ENCODE peak calls at places on chromosomes 16 and 17, in four cellular contexts. One of them, this sample, is unnamed.

GRCh38 chr17:10699861-10700260 is 2.5 kb downstream of the ADPRM start:
- DNase-seq in adrenal gland: no peak
- DNase-seq in brain microvascular endothelial cell: peak
- DNase-seq in mammary epithelial cell: no peak
- DNase-seq in this sample: no peak

GRCh38 chr16:67773569-67774456 is 32.5 kb downstream of the RANBP10 start:
- DNase-seq in adrenal gland: peak
- DNase-seq in brain microvascular endothelial cell: no peak
- DNase-seq in mammary epithelial cell: no peak
- DNase-seq in this sample: no peak

GRCh38 chr16:18804540-18804939 is 3.2 kb upstream of the ARL6IP1 start:
- DNase-seq in adrenal gland: no peak
- DNase-seq in brain microvascular endothelial cell: no peak
- DNase-seq in mammary epithelial cell: no peak
- DNase-seq in this sample: no peak

GRCh38 chr16:84199861-84200260 is 8.9 kb downstream of the ADAD2 start:
- DNase-seq in adrenal gland: peak
- DNase-seq in brain microvascular endothelial cell: no peak
- DNase-seq in mammary epithelial cell: no peak
- DNase-seq in this sample: no peak

GRCh38 chr17:44266402-44267164 is 1.4 kb downstream of the SLC4A1 start:
- DNase-seq in adrenal gland: peak
- DNase-seq in brain microvascular endothelial cell: no peak
- DNase-seq in mammary epithelial cell: no peak
- DNase-seq in this sample: no peak

GRCh38 chr17:16997514-16998429 is 25.9 kb upstream of the TNFRSF13B start:
- DNase-seq in adrenal gland: no peak
- DNase-seq in brain microvascular endothelial cell: peak
- DNase-seq in mammary epithelial cell: peak
- DNase-seq in this sample: no peak

GRCh38 chr17:21010705-21011596 is 31.9 kb downstream of the USP22 start:
- DNase-seq in adrenal gland: no peak
- DNase-seq in brain microvascular endothelial cell: no peak
- DNase-seq in mammary epithelial cell: no peak
- DNase-seq in this sample: no peak

GRCh38 chr16:51048544-51048943 is 102.5 kb downstream of the SALL1 start:
- DNase-seq in adrenal gland: no peak
- DNase-seq in brain microvascular endothelial cell: no peak
- DNase-seq in mammary epithelial cell: peak
- DNase-seq in this sample: no peak

GRCh38 chr17:59694344-59694743 is 12.9 kb downstream of the PTRH2 start:
- DNase-seq in adrenal gland: no peak
- DNase-seq in brain microvascular endothelial cell: no peak
- DNase-seq in mammary epithelial cell: no peak
- DNase-seq in this sample: no peak

GRCh38 chr17:71063127-71063526 is 893.8 kb downstream of the KCNJ2 start:
- DNase-seq in adrenal gland: no peak
- DNase-seq in brain microvascular endothelial cell: no peak
- DNase-seq in mammary epithelial cell: no peak
- DNase-seq in this sample: no peak

GRCh38 chr17:83193336-83194188 is 114.2 kb downstream of the METRNL start:
- DNase-seq in adrenal gland: no peak
- DNase-seq in brain microvascular endothelial cell: no peak
- DNase-seq in mammary epithelial cell: peak
- DNase-seq in this sample: no peak

GRCh38 chr17:56597495-56597990 is 4.0 kb downstream of the NOG start:
- DNase-seq in adrenal gland: no peak
- DNase-seq in brain microvascular endothelial cell: no peak
- DNase-seq in mammary epithelial cell: no peak
- DNase-seq in this sample: no peak

GRCh38 chr17:55664287-55664686 is 58.4 kb downstream of the TMEM100 start:
- DNase-seq in adrenal gland: no peak
- DNase-seq in brain microvascular endothelial cell: no peak
- DNase-seq in mammary epithelial cell: no peak
- DNase-seq in this sample: no peak

GRCh38 chr16:87465306-87465705 is 27.5 kb downstream of the ZCCHC14 start:
- DNase-seq in adrenal gland: peak
- DNase-seq in brain microvascular endothelial cell: peak
- DNase-seq in mammary epithelial cell: peak
- DNase-seq in this sample: no peak

GRCh38 chr17:50863221-50863843 is 2.8 kb downstream of the TOB1 start:
- DNase-seq in adrenal gland: peak
- DNase-seq in brain microvascular endothelial cell: no peak
- DNase-seq in mammary epithelial cell: peak
- DNase-seq in this sample: no peak

GRCh38 chr17:29180051-29180787 is at the start of gene MYO18A:
- DNase-seq in adrenal gland: peak
- DNase-seq in brain microvascular endothelial cell: peak
- DNase-seq in mammary epithelial cell: peak
- DNase-seq in this sample: peak

GRCh38 chr16:87326151-87326571 is 9.0 kb upstream of the C16orf95 start:
- DNase-seq in adrenal gland: no peak
- DNase-seq in brain microvascular endothelial cell: no peak
- DNase-seq in mammary epithelial cell: no peak
- DNase-seq in this sample: no peak

GRCh38 chr17:8019665-8020064 is 17.2 kb downstream of the GUCY2D start:
- DNase-seq in adrenal gland: no peak
- DNase-seq in brain microvascular endothelial cell: no peak
- DNase-seq in mammary epithelial cell: peak
- DNase-seq in this sample: peak

GRCh38 chr16:15739940-15740339 is 89.9 kb downstream of the NDE1 start:
- DNase-seq in adrenal gland: no peak
- DNase-seq in brain microvascular endothelial cell: no peak
- DNase-seq in mammary epithelial cell: no peak
- DNase-seq in this sample: no peak

GRCh38 chr16:15741207-15741871 is 91.3 kb downstream of the NDE1 start:
- DNase-seq in adrenal gland: no peak
- DNase-seq in brain microvascular endothelial cell: no peak
- DNase-seq in mammary epithelial cell: no peak
- DNase-seq in this sample: no peak

GRCh38 chr16:15742716-15743115 is 92.7 kb downstream of the NDE1 start:
- DNase-seq in adrenal gland: no peak
- DNase-seq in brain microvascular endothelial cell: no peak
- DNase-seq in mammary epithelial cell: no peak
- DNase-seq in this sample: no peak

GRCh38 chr16:15746332-15746731 is 96.3 kb downstream of the NDE1 start:
- DNase-seq in adrenal gland: no peak
- DNase-seq in brain microvascular endothelial cell: no peak
- DNase-seq in mammary epithelial cell: no peak
- DNase-seq in this sample: no peak

GRCh38 chr16:15743657-15744056 is 93.6 kb downstream of the NDE1 start:
- DNase-seq in adrenal gland: no peak
- DNase-seq in brain microvascular endothelial cell: no peak
- DNase-seq in mammary epithelial cell: no peak
- DNase-seq in this sample: no peak
- H3K27ac ChIP-seq in adrenal gland: no peak
- H3K27ac ChIP-seq in brain microvascular endothelial cell: no peak
- H3K27ac ChIP-seq in mammary epithelial cell: no peak
- H3K27ac ChIP-seq in this sample: no peak

DNA sequence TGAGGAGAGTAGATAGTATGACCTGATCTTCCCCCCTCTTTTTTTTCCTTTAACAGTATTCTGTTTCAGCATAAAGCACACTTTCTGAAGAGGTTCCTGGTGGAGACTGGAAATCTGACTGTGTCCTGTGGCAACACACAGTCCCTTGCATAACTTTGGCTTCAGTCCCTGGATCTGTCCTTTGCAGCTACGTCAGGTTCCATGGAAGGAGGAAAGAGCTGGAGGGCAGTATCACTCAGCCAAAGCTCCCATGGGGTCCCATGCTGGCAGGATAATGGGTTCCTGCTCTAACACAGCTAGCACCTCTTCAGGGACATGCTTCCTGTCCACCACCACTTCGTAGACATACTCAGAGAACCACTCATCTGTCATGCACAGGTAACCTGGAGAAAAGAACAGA is 13.3 kb upstream of the SLC6A4 start:
- DNase-seq in adrenal gland: peak
- DNase-seq in brain microvascular endothelial cell: no peak
- DNase-seq in mammary epithelial cell: no peak
- DNase-seq in this sample: no peak
- H3K27ac ChIP-seq in adrenal gland: no peak
- H3K27ac ChIP-seq in brain microvascular endothelial cell: no peak
- H3K27ac ChIP-seq in mammary epithelial cell: no peak
- H3K27ac ChIP-seq in this sample: no peak

GRCh38 chr16:12002447-12003006 is 26.0 kb downstream of the SNX29 start:
- DNase-seq in adrenal gland: peak
- DNase-seq in brain microvascular endothelial cell: peak
- DNase-seq in mammary epithelial cell: no peak
- DNase-seq in this sample: no peak
- H3K27ac ChIP-seq in adrenal gland: no peak
- H3K27ac ChIP-seq in brain microvascular endothelial cell: no peak
- H3K27ac ChIP-seq in mammary epithelial cell: no peak
- H3K27ac ChIP-seq in this sample: no peak

GRCh38 chr17:42421479-42422332 is 1.4 kb downstream of the CAVIN1 start:
- DNase-seq in adrenal gland: peak
- DNase-seq in brain microvascular endothelial cell: peak
- DNase-seq in mammary epithelial cell: peak
- DNase-seq in this sample: no peak
- H3K27ac ChIP-seq in adrenal gland: peak
- H3K27ac ChIP-seq in brain microvascular endothelial cell: peak
- H3K27ac ChIP-seq in mammary epithelial cell: peak
- H3K27ac ChIP-seq in this sample: peak

GRCh38 chr17:49487202-49487601 is 7.9 kb upstream of the NGFR start:
- DNase-seq in adrenal gland: no peak
- DNase-seq in brain microvascular endothelial cell: no peak
- DNase-seq in mammary epithelial cell: no peak
- DNase-seq in this sample: no peak

GRCh38 chr17:49490271-49490670 is 4.8 kb upstream of the NGFR start:
- DNase-seq in adrenal gland: no peak
- DNase-seq in brain microvascular endothelial cell: no peak
- DNase-seq in mammary epithelial cell: no peak
- DNase-seq in this sample: no peak

GRCh38 chr17:49488612-49489011 is 6.5 kb upstream of the NGFR start:
- DNase-seq in adrenal gland: peak
- DNase-seq in brain microvascular endothelial cell: no peak
- DNase-seq in mammary epithelial cell: no peak
- DNase-seq in this sample: no peak

GRCh38 chr17:49491370-49491769 is 3.7 kb upstream of the NGFR start:
- DNase-seq in adrenal gland: no peak
- DNase-seq in brain microvascular endothelial cell: no peak
- DNase-seq in mammary epithelial cell: no peak
- DNase-seq in this sample: no peak

GRCh38 chr17:49489348-49489747 is 5.7 kb upstream of the NGFR start:
- DNase-seq in adrenal gland: no peak
- DNase-seq in brain microvascular endothelial cell: no peak
- DNase-seq in mammary epithelial cell: no peak
- DNase-seq in this sample: no peak
- H3K27ac ChIP-seq in adrenal gland: peak
- H3K27ac ChIP-seq in brain microvascular endothelial cell: no peak
- H3K27ac ChIP-seq in mammary epithelial cell: no peak
- H3K27ac ChIP-seq in this sample: no peak

GRCh38 chr17:81299846-81300585 is 4.9 kb upstream of the SLC38A10 start:
- DNase-seq in adrenal gland: no peak
- DNase-seq in brain microvascular endothelial cell: no peak
- DNase-seq in mammary epithelial cell: no peak
- DNase-seq in this sample: no peak
- H3K27ac ChIP-seq in adrenal gland: no peak
- H3K27ac ChIP-seq in brain microvascular endothelial cell: no peak
- H3K27ac ChIP-seq in mammary epithelial cell: no peak
- H3K27ac ChIP-seq in this sample: no peak

GRCh38 chr16:1378804-1379053 is 27.0 kb downstream of the GNPTG start:
- DNase-seq in adrenal gland: no peak
- DNase-seq in brain microvascular endothelial cell: no peak
- DNase-seq in mammary epithelial cell: no peak
- DNase-seq in this sample: peak

GRCh38 chr16:1381655-1382406 is 30.1 kb downstream of the GNPTG start:
- DNase-seq in adrenal gland: no peak
- DNase-seq in brain microvascular endothelial cell: no peak
- DNase-seq in mammary epithelial cell: no peak
- DNase-seq in this sample: no peak

GRCh38 chr16:1379054-1379862 is 27.5 kb downstream of the GNPTG start:
- DNase-seq in adrenal gland: peak
- DNase-seq in brain microvascular endothelial cell: peak
- DNase-seq in mammary epithelial cell: peak
- DNase-seq in this sample: no peak

GRCh38 chr16:1379863-1380174 is 28.1 kb downstream of the GNPTG start:
- DNase-seq in adrenal gland: no peak
- DNase-seq in brain microvascular endothelial cell: no peak
- DNase-seq in mammary epithelial cell: no peak
- DNase-seq in this sample: no peak

DNA sequence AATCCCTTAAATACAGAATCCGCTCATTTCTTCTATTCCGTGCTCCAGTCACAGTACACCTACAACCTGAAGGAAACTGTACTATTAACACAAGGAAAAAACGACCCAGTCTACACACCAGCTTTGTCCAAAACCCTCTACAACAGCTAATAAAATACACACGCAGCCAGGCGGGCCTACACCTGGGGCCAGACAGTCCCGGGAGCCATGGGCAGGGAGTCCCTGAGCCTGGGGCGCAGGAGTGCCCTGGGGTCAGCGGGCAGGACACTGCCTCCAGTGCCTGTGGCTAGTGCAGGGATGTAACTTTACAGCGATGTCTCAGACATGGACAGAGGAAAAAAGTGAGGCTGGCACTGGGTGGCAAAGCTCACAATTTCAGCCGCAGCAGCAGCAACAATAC is 28.5 kb downstream of the GNPTG start:
- DNase-seq in adrenal gland: no peak
- DNase-seq in brain microvascular endothelial cell: no peak
- DNase-seq in mammary epithelial cell: no peak
- DNase-seq in this sample: no peak
- H3K27ac ChIP-seq in adrenal gland: peak
- H3K27ac ChIP-seq in brain microvascular endothelial cell: no peak
- H3K27ac ChIP-seq in mammary epithelial cell: no peak
- H3K27ac ChIP-seq in this sample: no peak

This sample was measured in epithelial cell of prostate.